ENCODE peak calls at places on chromosomes 2 and 18, in six cellular contexts. Y is ovary; S is sciatic nerve; D is IMR-90; C is stimulated activated CD4-positive, alpha-beta T cell treated with anti-CD3 and anti-CD28 coated beads, Interleukin-4, amount 100 ng/mL, for 24 hours; F is fibroblast of gingiva. G is an unnamed sample.

GRCh38 chr2:188159484-188159883 is 132.2 kb upstream of the GULP1 start:
- DNase-seq in F (no peak), D (no peak), C (no peak), Y (no peak), S (no peak), G (no peak)

GRCh38 chr2:227154976-227155375 is 9.0 kb downstream of the COL4A4 start:
- DNase-seq in F (peak), Y (no peak), D (peak), S (no peak), C (no peak), G (no peak)

GRCh38 chr18:623760-624620 is 27.2 kb downstream of the CLUL1 start:
- DNase-seq in C (peak), F (peak), D (peak), S (peak), Y (peak), G (peak)

GRCh38 chr2:42025151-42025582 is 22.7 kb upstream of the PKDCC start:
- DNase-seq in C (no peak), F (no peak), S (no peak), D (peak), Y (peak), G (no peak)

GRCh38 chr2:180698668-180699067 is 281.7 kb upstream of the UBE2E3 start:
- DNase-seq in S (no peak), F (no peak), D (no peak), Y (no peak), C (no peak), G (no peak)

GRCh38 chr2:149388120-149388816 is 57.9 kb downstream of the LYPD6 start:
- DNase-seq in C (no peak), S (no peak), F (no peak), D (no peak), Y (no peak), G (no peak)

GRCh38 chr18:73826098-73826497 is 321.5 kb downstream of the FBXO15 start:
- DNase-seq in C (no peak), Y (no peak), F (peak), S (no peak), D (peak), G (no peak)

GRCh38 chr2:171009386-171009785 is 80.3 kb downstream of the GORASP2 start:
- DNase-seq in C (no peak), S (no peak), D (no peak), Y (no peak), F (no peak), G (no peak)

GRCh38 chr2:241310917-241311566 is 4.4 kb downstream of the HDLBP start:
- DNase-seq in C (no peak), F (no peak), D (no peak), Y (no peak), S (no peak), G (no peak)

GRCh38 chr2:11420671-11421070 is 45.3 kb downstream of the E2F6 start:
- DNase-seq in S (no peak), D (no peak), F (no peak), C (no peak), Y (no peak), G (no peak)

GRCh38 chr18:79576686-79577351 is 102.8 kb upstream of the CTDP1 start:
- DNase-seq in Y (peak), D (peak), S (peak), C (no peak), F (no peak), G (no peak)

GRCh38 chr2:96637385-96638143 is 548 bp downstream of the KANSL3 start:
- DNase-seq in Y (peak), C (peak), F (peak), D (peak), S (peak), G (no peak)

GRCh38 chr18:49837889-49838288 is 24.6 kb upstream of the ACAA2 start:
- DNase-seq in S (no peak), Y (no peak), D (no peak), C (no peak), F (no peak), G (no peak)

GRCh38 chr2:187431911-187432310 is 16.1 kb downstream of the CALCRL start:
- DNase-seq in F (no peak), S (no peak), Y (no peak), C (no peak), D (no peak), G (no peak)

GRCh38 chr18:34929336-34929780 is 111.9 kb upstream of the MAPRE2 start:
- DNase-seq in F (peak), C (no peak), S (no peak), Y (no peak), D (peak), G (no peak)

GRCh38 chr2:29614295-29614830 is 307.0 kb downstream of the ALK start:
- DNase-seq in F (no peak), Y (no peak), D (no peak), C (no peak), S (no peak), G (no peak)

GRCh38 chr2:29528891-29529520 is 392.4 kb downstream of the ALK start:
- DNase-seq in C (peak), Y (no peak), S (no peak), D (peak), F (peak), G (no peak)

GRCh38 chr2:13005048-13005447 is 288.3 kb downstream of the TRIB2 start:
- DNase-seq in S (no peak), F (no peak), Y (no peak), D (no peak), C (no peak), G (no peak)

GRCh38 chr2:64605991-64606494 is 47.7 kb downstream of the SERTAD2 start:
- DNase-seq in S (no peak), C (no peak), F (no peak), Y (no peak), D (no peak), G (no peak)

GRCh38 chr18:29191263-29191662 is 1014.3 kb upstream of the CDH2 start:
- DNase-seq in F (peak), D (peak), Y (no peak), C (no peak), S (no peak), G (no peak)

GRCh38 chr18:62264984-62265383 is 60.1 kb upstream of the TNFRSF11A start:
- DNase-seq in Y (no peak), S (no peak), F (no peak), D (no peak), C (no peak), G (no peak)

GRCh38 chr2:34373586-34374233 is 774.6 kb upstream of the FAM98A start:
- DNase-seq in S (no peak), D (no peak), Y (no peak), F (no peak), C (no peak), G (no peak)

GRCh38 chr2:148106331-148106730 is 85.4 kb downstream of the MBD5 start:
- DNase-seq in S (no peak), C (no peak), D (no peak), Y (no peak), F (no peak), G (no peak)

GRCh38 chr2:149617476-149617875 is 29.9 kb upstream of the MMADHC start:
- DNase-seq in S (no peak), Y (no peak), C (no peak), F (no peak), D (peak), G (no peak)

GRCh38 chr2:104658840-104659591 is 194.9 kb upstream of the POU3F3 start:
- DNase-seq in D (no peak), S (no peak), F (no peak), Y (no peak), C (no peak), G (no peak)

G was measured in AG04449.